ENCODE peak calls at places on chromosomes 6 and 20, in seven cellular contexts. P is Jurkat, Clone E6-1; N is HFFc6; G is Caki2; Q is NCI-H2029 treated with DMSO at 0.1 percent for 48 hours; Z is NCI-H1417 treated with DMSO at 0.1 percent for 48 hours; H is AG04449. D is an unnamed sample.

GRCh38 chr6:111114484-111114883 is 27.2 kb downstream of the SLC16A10 start:
- DNase-seq in N (no peak), G (no peak), P (no peak), Z (no peak), H (no peak), Q (no peak), D (no peak)

GRCh38 chr20:61112515-61112914 is 139.5 kb upstream of the CDH4 start:
- DNase-seq in G (no peak), P (peak), H (no peak), Q (no peak), N (no peak), Z (no peak), D (no peak)

GRCh38 chr20:35297740-35298139 is 5.5 kb upstream of the FAM83C start:
- DNase-seq in H (no peak), G (no peak), N (no peak), Z (no peak), P (no peak), Q (no peak), D (no peak)

GRCh38 chr6:94894300-94894699 is 683.0 kb upstream of the MANEA start:
- DNase-seq in Q (no peak), P (no peak), Z (no peak), H (no peak), N (no peak), G (no peak), D (no peak)

GRCh38 chr20:12049125-12049524 is 131.4 kb downstream of the BTBD3 start:
- DNase-seq in N (peak), Z (no peak), G (no peak), P (no peak), Q (no peak), H (no peak), D (peak)

GRCh38 chr20:57027752-57028151 is 238.7 kb downstream of the BMP7 start:
- DNase-seq in Z (no peak), P (no peak), Q (no peak), G (no peak), N (no peak), H (no peak), D (no peak)

GRCh38 chr20:5718896-5719595 is 31.2 kb upstream of the SHLD1 start:
- DNase-seq in G (no peak), P (no peak), Q (no peak), H (no peak), N (no peak), Z (no peak), D (no peak)

GRCh38 chr6:148177589-148178233 is 164.9 kb upstream of the SASH1 start:
- DNase-seq in Q (peak), G (no peak), P (peak), Z (no peak), H (peak), N (peak), D (peak)

GRCh38 chr6:39247667-39248194 is 18.5 kb upstream of the KCNK5 start:
- DNase-seq in Z (no peak), Q (no peak), H (no peak), N (no peak), P (no peak), G (no peak), D (no peak)

GRCh38 chr6:43970068-43970912 is 157.0 kb downstream of the MRPL14 start:
- DNase-seq in Q (no peak), N (no peak), P (no peak), Z (no peak), H (no peak), G (no peak), D (no peak)